ENCODE peak calls at places on chromosomes 1 and 21, in four cellular contexts. T is stimulated activated CD8-positive, alpha-beta memory T cell treated with anti-CD3 and anti-CD28 coated beads, Interleukin-4, amount 100 ng/mL, for 24 hours; C is activated T-cell treated with anti-CD3 and anti-CD28 coated beads for 4 hours; A is anterior cingulate cortex. B is an unnamed sample.

GRCh38 chr21:28177008-28177603 is 815.6 kb downstream of the LTN1 start:
- DNase-seq in A (no peak), C (no peak), T (no peak), B (no peak)

GRCh38 chr1:173417563-173417962 is 59.6 kb upstream of the PRDX6 start:
- DNase-seq in C (no peak), T (no peak), A (no peak), B (no peak)

GRCh38 chr1:180912211-180912800 is 391 bp upstream of the KIAA1614 start:
- DNase-seq in C (no peak), T (no peak), A (no peak), B (no peak)

GRCh38 chr1:155272466-155273133 is 704 bp downstream of the CLK2 start:
- DNase-seq in C (no peak), A (no peak), T (no peak), B (no peak)

GRCh38 chr1:198699167-198700015 is 60.6 kb downstream of the PTPRC start:
- DNase-seq in A (no peak), T (peak), C (peak), B (no peak)

GRCh38 chr1:15220024-15220392 is 27.0 kb upstream of the FHAD1 start:
- DNase-seq in A (no peak), C (no peak), T (no peak), B (no peak)

GRCh38 chr1:24999906-25000305 is 69.8 kb upstream of the RUNX3 start:
- DNase-seq in C (no peak), A (no peak), T (no peak), B (no peak)

GRCh38 chr1:8211620-8212442 is 106.1 kb upstream of the SLC45A1 start:
- DNase-seq in A (no peak), T (no peak), C (no peak), B (no peak)

GRCh38 chr1:203057831-203058673 is 27.8 kb downstream of the MYOG start:
- DNase-seq in T (no peak), A (no peak), C (no peak), B (no peak)

GRCh38 chr1:239250353-239251035 is 135.9 kb upstream of the CHRM3 start:
- DNase-seq in C (no peak), A (no peak), T (no peak), B (no peak)

GRCh38 chr1:145956776-145957442 is 908 bp downstream of the LIX1L start:
- DNase-seq in A (no peak), C (no peak), T (no peak), B (no peak)

GRCh38 chr1:38680801-38681510 is 178.6 kb downstream of the RRAGC start:
- DNase-seq in A (no peak), T (no peak), C (no peak), B (no peak)

GRCh38 chr1:160547371-160547901 is 24.4 kb upstream of the SLAMF6 start:
- DNase-seq in T (no peak), C (no peak), A (no peak), B (no peak)

GRCh38 chr1:119873166-119874025 is 22.9 kb downstream of the ADAM30 start:
- DNase-seq in T (no peak), A (no peak), C (no peak), B (no peak)

GRCh38 chr1:26833432-26834405 is 7.2 kb downstream of the ZDHHC18 start:
- DNase-seq in A (no peak), C (peak), T (peak), B (peak)

GRCh38 chr1:93735722-93736121 is 54.1 kb upstream of the BCAR3 start:
- DNase-seq in T (no peak), A (no peak), C (no peak), B (no peak)

GRCh38 chr1:194309697-194310096 is 1123.3 kb upstream of the B3GALT2 start:
- DNase-seq in T (no peak), C (no peak), A (no peak), B (no peak)

GRCh38 chr1:223223091-223223995 is 80.3 kb upstream of the TLR5 start:
- DNase-seq in A (no peak), C (no peak), T (no peak), B (no peak)

GRCh38 chr1:43558346-43558841 is 27.7 kb downstream of the PTPRF start:
- DNase-seq in A (no peak), T (no peak), C (no peak), B (no peak)

GRCh38 chr1:72845342-72845741 is 563.0 kb upstream of the NEGR1 start:
- DNase-seq in A (no peak), T (no peak), C (no peak), B (no peak)

GRCh38 chr1:223780318-223780717 is 65.4 kb downstream of the TP53BP2 start:
- DNase-seq in A (no peak), C (no peak), T (no peak), B (no peak)

GRCh38 chr21:45080639-45081414 is 6.4 kb downstream of the ADARB1 start:
- DNase-seq in A (no peak), T (no peak), C (no peak), B (no peak)

GRCh38 chr1:159795534-159795933 is 6.6 kb upstream of the FCRL6 start:
- DNase-seq in T (no peak), A (no peak), C (no peak), B (no peak)

GRCh38 chr1:116374340-116375164 is 1.5 kb downstream of the ATP1A1 start:
- DNase-seq in C (no peak), A (no peak), T (no peak), B (no peak)

GRCh38 chr1:43438006-43438405 is 15.7 kb downstream of the HYI start:
- DNase-seq in C (no peak), T (no peak), A (no peak), B (no peak)

GRCh38 chr1:65751961-65752360 is 40.7 kb upstream of the PDE4B start:
- DNase-seq in T (no peak), A (no peak), C (no peak), B (no peak)

GRCh38 chr21:45026833-45027232 is 47.5 kb upstream of the ADARB1 start:
- DNase-seq in T (no peak), A (no peak), C (no peak), B (no peak)